ENCODE peak calls at places on chromosome 15, in eight cellular contexts. U is psoas muscle, A is progenitor cell of endocrine pancreas, H is fibroblast of pulmonary artery, E is nephron progenitor cell, P is AG10803, Y is endothelial cell, D is upper lobe of left lung. F is an unnamed sample.

GRCh38 chr15:48579945-48580671 is 65.4 kb downstream of the FBN1 start:
- DNase-seq in U (no peak), A (no peak), H (peak; percentile 54), E (no peak), P (peak; percentile 48), Y (no peak), D (no peak), F (no peak)

GRCh38 chr15:64895285-64896065 is 16.2 kb upstream of the ANKDD1A start:
- DNase-seq in U (peak; percentile 32), A (no peak), H (peak; percentile 58), E (no peak), P (peak; percentile 51), Y (no peak), D (peak; percentile 50), F (no peak)

GRCh38 chr15:61146643-61147230 is 82.4 kb downstream of the RORA start:
- DNase-seq in U (no peak), A (no peak), H (no peak), E (no peak), P (no peak), Y (no peak), D (no peak), F (no peak)

GRCh38 chr15:67803996-67804843 is 21.1 kb upstream of the SKOR1 start:
- DNase-seq in U (no peak), A (no peak), H (no peak), E (no peak), P (no peak), Y (no peak), D (no peak), F (no peak)

GRCh38 chr15:64045106-64045435 is 1.2 kb downstream of the DAPK2 start:
- DNase-seq in U (no peak), A (no peak), H (no peak), E (no peak), P (no peak), Y (no peak), D (peak; percentile 26), F (no peak)

GRCh38 chr15:60392601-60392985 is 5.2 kb downstream of the ANXA2 start:
- DNase-seq in U (no peak), A (no peak), H (peak; percentile 81), E (no peak), P (peak; percentile 90), Y (no peak), D (no peak), F (peak; percentile 66)

GRCh38 chr15:66622677-66623076 is 56.9 kb upstream of the LCTL start:
- DNase-seq in U (no peak), A (no peak), H (no peak), E (no peak), P (peak; percentile 35), Y (no peak), D (no peak), F (no peak)

GRCh38 chr15:89794627-89795241 is 18.6 kb downstream of the MESP2 start:
- DNase-seq in U (no peak), A (no peak), H (peak; percentile 87), E (no peak), P (peak; percentile 33), Y (no peak), D (no peak), F (no peak)

GRCh38 chr15:83014205-83014653 is 2.8 kb upstream of the C15orf40 start:
- DNase-seq in U (no peak), A (no peak), H (no peak), E (no peak), P (no peak), Y (no peak), D (no peak), F (no peak)

GRCh38 chr15:99493461-99493860 is 72.3 kb upstream of the MEF2A start:
- DNase-seq in U (no peak), A (no peak), H (no peak), E (no peak), P (no peak), Y (no peak), D (no peak), F (no peak)

GRCh38 chr15:76529911-76530310 is 193.3 kb downstream of the ISL2 start:
- DNase-seq in U (no peak), A (no peak), H (peak; percentile 3), E (no peak), P (peak; percentile 54), Y (no peak), D (no peak), F (no peak)

DNA sequence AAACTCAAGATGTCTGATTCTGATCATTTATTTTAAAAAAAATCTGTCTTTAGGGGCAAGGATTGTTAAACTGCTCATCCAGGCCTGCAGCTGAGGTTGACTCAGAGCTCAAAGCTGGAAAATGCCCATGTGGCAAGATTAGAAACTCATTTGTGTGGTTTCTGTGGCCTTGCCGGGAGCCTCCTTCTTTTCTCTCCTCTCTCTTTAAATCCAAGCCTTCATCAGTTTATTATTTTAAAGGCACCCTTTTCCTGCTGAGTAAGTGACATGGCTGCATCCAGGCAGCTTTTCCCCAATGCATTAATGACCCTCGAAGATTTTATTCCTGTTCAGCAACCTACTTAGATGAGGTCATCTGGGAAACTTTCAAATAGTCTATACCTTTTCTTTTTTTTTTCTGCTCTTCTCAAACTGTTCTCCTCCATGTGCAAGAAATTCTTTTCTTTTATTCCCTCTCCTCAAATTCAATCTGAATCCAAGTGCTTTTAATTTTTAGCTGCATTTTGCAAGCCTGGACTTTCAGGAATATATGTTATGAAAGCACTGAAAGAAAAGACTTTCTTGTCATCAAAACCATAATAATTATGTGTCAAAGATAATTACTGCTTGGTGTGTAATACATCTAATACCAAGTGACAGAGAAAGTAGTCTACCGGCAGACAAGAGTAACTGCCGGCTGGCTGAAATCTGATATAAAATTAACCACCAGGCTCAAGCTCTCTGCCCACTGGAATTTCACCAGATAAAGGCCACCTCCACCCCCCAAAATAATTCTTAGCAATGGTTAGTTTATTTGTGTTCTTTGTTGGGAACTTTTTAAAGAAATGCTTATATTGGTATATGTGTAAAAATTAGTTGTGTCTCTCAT is 221.1 kb upstream of the CDIN1 start:
- DNase-seq in U (no peak), A (no peak), H (peak; percentile 61), E (no peak), P (peak; percentile 83), Y (no peak), D (no peak), F (no peak)
- TF ChIP-seq CTCF in U (no peak), A (no peak), H (no peak), E (no peak), P (peak; percentile 10), Y (no peak), D (no peak), F (no peak)

GRCh38 chr15:32838820-32839219 is 121.0 kb downstream of the GREM1 start:
- DNase-seq in U (peak; percentile 34), A (no peak), H (peak; percentile 64), E (no peak), P (peak; percentile 99), Y (no peak), D (no peak), F (no peak)

GRCh38 chr15:32840481-32841245 is 122.9 kb downstream of the GREM1 start:
- DNase-seq in U (no peak), A (no peak), H (no peak), E (no peak), P (peak; percentile 78), Y (no peak), D (no peak), F (no peak)

GRCh38 chr15:32843211-32843907 is 125.6 kb downstream of the GREM1 start:
- DNase-seq in U (no peak), A (no peak), H (no peak), E (no peak), P (peak; percentile 97), Y (no peak), D (no peak), F (no peak)

GRCh38 chr15:32842081-32842480 is 124.3 kb downstream of the GREM1 start:
- DNase-seq in U (no peak), A (no peak), H (no peak), E (no peak), P (peak; percentile 68), Y (no peak), D (no peak), F (no peak)

DNA sequence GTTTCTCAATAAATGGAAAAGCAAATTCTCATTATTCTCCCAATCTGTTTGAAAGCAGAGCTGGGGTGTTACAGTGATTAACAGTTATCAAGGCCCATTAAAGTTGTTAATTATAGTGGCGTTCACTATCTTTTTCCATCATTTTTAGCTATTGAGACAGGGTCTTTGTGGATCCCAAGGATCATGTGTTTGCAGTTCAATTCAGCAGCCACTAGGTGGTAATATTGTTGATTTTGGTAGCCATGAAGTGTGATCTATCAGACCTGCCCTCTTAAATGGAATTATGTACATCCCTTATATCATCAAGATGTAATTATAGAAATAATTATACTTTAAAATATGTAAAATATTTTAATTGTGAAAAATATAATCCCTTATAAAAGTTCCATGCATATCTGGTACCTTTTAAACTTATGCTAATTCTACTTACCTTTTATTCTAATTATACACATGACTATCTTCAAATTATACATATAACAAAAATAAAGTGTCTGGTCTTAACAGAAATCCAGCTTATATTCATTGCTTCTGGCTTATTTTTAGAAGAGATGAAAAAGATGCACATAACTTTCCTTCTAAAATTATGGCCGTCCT is 126.4 kb downstream of the GREM1 start:
- DNase-seq in U (no peak), A (no peak), H (peak; percentile 76), E (no peak), P (peak; percentile 59), Y (no peak), D (no peak), F (no peak)
- TF ChIP-seq CTCF in U (peak; percentile 46), A (peak; percentile 68), H (peak; percentile 80), E (peak; percentile 68), P (peak; percentile 76), Y (peak; percentile 80), D (peak; percentile 49), F (no peak)

DNA sequence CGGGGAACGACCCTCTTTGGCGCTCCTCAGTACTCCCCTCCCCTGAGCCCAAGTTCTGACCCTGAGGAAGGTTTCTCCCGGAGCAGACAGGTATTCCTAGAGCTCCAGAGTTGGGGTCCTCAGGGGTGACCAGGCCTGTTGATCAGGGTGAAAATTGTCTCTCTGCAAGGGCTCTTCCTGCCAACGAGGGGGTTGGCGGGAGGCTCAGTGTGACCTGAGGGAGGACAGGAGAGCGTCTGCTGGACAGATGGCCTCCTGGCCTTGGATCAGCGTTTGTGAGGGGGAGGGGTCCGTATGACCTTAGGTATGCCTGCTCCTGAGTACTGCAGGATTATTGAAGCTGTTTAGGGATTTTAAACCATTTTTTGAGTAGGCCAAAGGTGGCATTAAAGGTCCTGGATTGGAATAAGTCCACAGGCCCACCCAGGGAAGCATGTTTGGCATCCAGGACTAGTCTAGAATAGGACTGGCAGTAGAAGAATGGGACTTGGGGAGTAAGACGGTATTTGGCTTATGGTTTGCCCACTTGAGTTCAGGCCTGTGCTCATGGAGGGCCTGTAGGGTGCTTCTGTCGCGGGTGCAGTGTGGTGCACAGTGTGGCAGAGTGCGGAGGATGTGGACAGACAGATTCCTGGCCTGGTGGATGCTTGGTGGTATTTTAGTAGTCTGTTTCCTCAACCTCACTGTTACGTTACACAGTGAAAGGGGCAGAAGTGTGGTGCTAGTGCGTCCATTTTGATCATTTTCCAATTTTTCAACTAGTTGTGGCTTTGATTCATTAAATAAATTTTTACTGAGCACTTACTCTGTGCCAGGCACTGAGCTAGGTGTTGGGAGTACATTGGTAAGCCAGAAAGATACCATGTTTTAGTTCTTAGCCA is 959 bp downstream of the ZNF592 start:
- DNase-seq in U (peak; percentile 47), A (no peak), H (peak; percentile 40), E (peak; percentile 38), P (peak; percentile 43), Y (peak; percentile 19), D (peak; percentile 53), F (peak; percentile 49)
- TF ChIP-seq CTCF in U (no peak), A (peak; percentile 10), H (peak; percentile 8), E (no peak), P (peak; percentile 18), Y (no peak), D (no peak), F (no peak)

DNA sequence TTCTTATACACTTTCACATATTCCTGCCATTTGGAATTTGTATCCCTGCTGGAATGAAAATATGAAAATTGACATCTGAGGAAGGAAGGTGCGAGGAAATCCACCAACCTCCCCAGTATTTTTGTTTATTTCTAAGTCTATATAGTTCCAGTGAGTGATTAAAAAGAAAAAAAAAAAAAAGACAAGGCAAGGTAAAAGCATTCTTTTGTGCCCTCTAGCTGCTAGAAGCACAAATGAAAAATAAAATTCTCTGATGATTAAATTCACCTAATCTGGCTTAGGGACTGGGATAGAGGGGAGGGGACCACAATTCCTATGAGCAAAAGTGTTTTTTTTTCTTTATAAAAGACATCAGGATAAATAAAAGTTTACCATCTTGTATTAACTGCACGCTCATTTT is 370.9 kb downstream of the NR2F2 start:
- DNase-seq in U (no peak), A (no peak), H (no peak), E (no peak), P (no peak), Y (no peak), D (no peak), F (no peak)
- TF ChIP-seq CTCF in U (no peak), A (peak; percentile 6), H (no peak), E (no peak), P (no peak), Y (no peak), D (no peak), F (no peak)

F was measured in Calu3.